ENCODE peak calls at places on chromosomes 3 and 15, in four cellular contexts. W, X, E and N are unnamed samples.

GRCh38 chr3:68771683-68772082 is 160.7 kb downstream of the TAFA4 start:
- DNase-seq in W (no peak), X (no peak), E (no peak), N (no peak)

GRCh38 chr3:88133711-88134263 is 16.0 kb upstream of the C3orf38 start:
- DNase-seq in W (no peak), X (no peak), E (no peak), N (no peak)

GRCh38 chr15:50066202-50066601 is 52.8 kb downstream of the ATP8B4 start:
- DNase-seq in W (no peak), X (no peak), E (no peak), N (no peak)

GRCh38 chr15:70632079-70632850 is 131.1 kb downstream of the UACA start:
- DNase-seq in W (no peak), X (no peak), E (no peak), N (no peak)

GRCh38 chr3:194687638-194688206 is 2.0 kb downstream of the FAM43A start:
- DNase-seq in W (peak; percentile 83), X (peak; percentile 81), E (peak; percentile 75), N (peak; percentile 88)

GRCh38 chr3:148727242-148727641 is 29.5 kb downstream of the AGTR1 start:
- DNase-seq in W (peak; percentile 11), X (no peak), E (no peak), N (peak; percentile 45)

GRCh38 chr3:11001020-11001657 is 8.6 kb downstream of the SLC6A1 start:
- DNase-seq in W (no peak), X (no peak), E (no peak), N (no peak)

GRCh38 chr15:29115093-29115991 is 154.3 kb downstream of the NSMCE3 start:
- DNase-seq in W (no peak), X (peak; percentile 27), E (no peak), N (no peak)

GRCh38 chr3:162354343-162354742 is 857.7 kb downstream of the OTOL1 start:
- DNase-seq in W (no peak), X (no peak), E (no peak), N (no peak)

GRCh38 chr15:31365655-31366127 is 39.1 kb downstream of the KLF13 start:
- DNase-seq in W (peak; percentile 78), X (peak; percentile 86), E (peak; percentile 93), N (peak; percentile 83)

GRCh38 chr3:156142649-156143048 is 22.3 kb downstream of the KCNAB1 start:
- DNase-seq in W (no peak), X (no peak), E (no peak), N (no peak)

GRCh38 chr15:64527263-64527984 is 67.0 kb downstream of the ZNF609 start:
- DNase-seq in W (no peak), X (no peak), E (no peak), N (no peak)

GRCh38 chr15:57556040-57556439 is 35.7 kb upstream of the MYZAP start:
- DNase-seq in W (no peak), X (no peak), E (no peak), N (no peak)

GRCh38 chr3:169058681-169059080 is 604.8 kb downstream of the MECOM start:
- DNase-seq in W (no peak), X (no peak), E (no peak), N (no peak)

GRCh38 chr3:139118835-139119234 is 74.1 kb upstream of the PRR23C start:
- DNase-seq in W (no peak), X (no peak), E (no peak), N (no peak)

GRCh38 chr3:95926904-95927501 is 887.4 kb upstream of the EPHA6 start:
- DNase-seq in W (no peak), X (no peak), E (no peak), N (no peak)

GRCh38 chr15:86915811-86916331 is 836.2 kb downstream of the AGBL1 start:
- DNase-seq in W (no peak), X (no peak), E (no peak), N (peak; percentile 69)

GRCh38 chr3:15783361-15783969 is 14.3 kb downstream of the ANKRD28 start:
- DNase-seq in W (no peak), X (no peak), E (no peak), N (no peak)

GRCh38 chr3:31009881-31010280 is 115.4 kb upstream of the GADL1 start:
- DNase-seq in W (no peak), X (no peak), E (no peak), N (no peak)

GRCh38 chr3:47288966-47289910 is 6.5 kb downstream of the KLHL18 start:
- DNase-seq in W (no peak), X (no peak), E (no peak), N (no peak)

GRCh38 chr3:14306167-14306566 is 96.2 kb upstream of the SLC6A6 start:
- DNase-seq in W (no peak), X (no peak), E (no peak), N (peak; percentile 51)

GRCh38 chr3:128260275-128260674 is 107.0 kb downstream of the EEFSEC start:
- DNase-seq in W (no peak), X (no peak), E (no peak), N (no peak)

GRCh38 chr3:73681610-73682009 is 56.9 kb upstream of the PDZRN3 start:
- DNase-seq in W (no peak), X (no peak), E (no peak), N (no peak)

GRCh38 chr3:181326637-181327223 is 337.2 kb upstream of the DNAJC19 start:
- DNase-seq in W (peak; percentile 36), X (no peak), E (no peak), N (peak; percentile 45)

GRCh38 chr3:126131881-126132750 is 48.2 kb upstream of the SLC41A3 start:
- DNase-seq in W (no peak), X (no peak), E (no peak), N (no peak)

GRCh38 chr3:15476378-15476777 is 45.1 kb downstream of the COLQ start:
- DNase-seq in W (no peak), X (no peak), E (no peak), N (no peak)

GRCh38 chr3:42526616-42527367 is 24.3 kb downstream of the VIPR1 start:
- DNase-seq in W (no peak), X (peak; percentile 68), E (no peak), N (no peak)

GRCh38 chr3:149618151-149619123 is 39.4 kb downstream of the WWTR1 start:
- DNase-seq in W (no peak), X (no peak), E (peak; percentile 42), N (no peak)

GRCh38 chr3:100717637-100718487 is 8.6 kb downstream of the TFG start:
- DNase-seq in W (no peak), X (no peak), E (no peak), N (no peak)

GRCh38 chr3:98784042-98784441 is 20.9 kb downstream of the ST3GAL6 start:
- DNase-seq in W (no peak), X (no peak), E (no peak), N (no peak)

GRCh38 chr15:101499863-101500713 is 10.6 kb upstream of the PCSK6 start:
- DNase-seq in W (peak; percentile 17), X (peak; percentile 25), E (peak; percentile 67), N (peak; percentile 98)

GRCh38 chr15:67138946-67139855 is 73.8 kb downstream of the SMAD3 start:
- DNase-seq in W (no peak), X (no peak), E (no peak), N (no peak)

GRCh38 chr3:143535994-143536784 is 312.1 kb downstream of the SLC9A9 start:
- DNase-seq in W (peak; percentile 69), X (no peak), E (no peak), N (peak; percentile 63)

GRCh38 chr3:191382661-191383060 is 52.3 kb upstream of the UTS2B start:
- DNase-seq in W (no peak), X (no peak), E (no peak), N (peak; percentile 73)

GRCh38 chr15:60477991-60478632 is 830 bp downstream of the ICE2 start:
- DNase-seq in W (peak; percentile 25), X (peak; percentile 24), E (no peak), N (peak; percentile 12)